ENCODE peak calls at places on chromosome 21, in eight cellular contexts. F is AG08395; H is right lobe of liver; Y is naive thymus-derived CD4-positive, alpha-beta T cell; N is activated naive CD4-positive, alpha-beta T cell; U is psoas muscle; P is activated effector memory CD4-positive, alpha-beta T cell treated with Interleukin-2 at 50 U/mL for 16 hours; C is epithelial cell of esophagus. O is an unnamed sample.

GRCh38 chr21:24420694-24421093 is 1186.6 kb downstream of the MRPL39 start:
- DNase-seq in F (no peak), H (no peak), Y (no peak), N (no peak), U (no peak), P (no peak), C (no peak), O (no peak)

GRCh38 chr21:21096956-21097355 is 98.7 kb downstream of the NCAM2 start:
- DNase-seq in F (no peak), H (no peak), Y (no peak), N (no peak), U (no peak), P (no peak), C (no peak), O (no peak)

GRCh38 chr21:31678478-31678877 is 19.0 kb downstream of the SOD1 start:
- DNase-seq in F (no peak), H (no peak), Y (no peak), N (no peak), U (no peak), P (no peak), C (no peak), O (no peak)

GRCh38 chr21:44085491-44086321 is 21.5 kb upstream of the PWP2 start:
- DNase-seq in F (no peak), H (no peak), Y (no peak), N (no peak), U (no peak), P (no peak), C (peak), O (no peak)

GRCh38 chr21:37817242-37817641 is 99.0 kb downstream of the KCNJ6 start:
- DNase-seq in F (no peak), H (no peak), Y (no peak), N (no peak), U (no peak), P (no peak), C (no peak), O (no peak)

GRCh38 chr21:35142036-35142825 is 93.1 kb upstream of the RUNX1 start:
- DNase-seq in F (no peak), H (no peak), Y (no peak), N (no peak), U (no peak), P (no peak), C (no peak), O (no peak)

GRCh38 chr21:44574457-44575306 is 1.2 kb downstream of the KRTAP10-4 start:
- DNase-seq in F (no peak), H (peak), Y (no peak), N (no peak), U (no peak), P (no peak), C (no peak), O (no peak)

GRCh38 chr21:15908187-15908586 is 178.4 kb downstream of the USP25 start:
- DNase-seq in F (no peak), H (no peak), Y (no peak), N (no peak), U (no peak), P (no peak), C (peak), O (no peak)

GRCh38 chr21:15007716-15008296 is 57.0 kb downstream of the NRIP1 start:
- DNase-seq in F (no peak), H (no peak), Y (no peak), N (no peak), U (no peak), P (no peak), C (no peak), O (no peak)

GRCh38 chr21:34846601-34847112 is 177.9 kb downstream of the CLIC6 start:
- DNase-seq in F (peak), H (no peak), Y (no peak), N (no peak), U (no peak), P (no peak), C (peak), O (no peak)

GRCh38 chr21:20661221-20661620 is 337.0 kb upstream of the NCAM2 start:
- DNase-seq in F (no peak), H (no peak), Y (no peak), N (no peak), U (no peak), P (no peak), C (no peak), O (no peak)

GRCh38 chr21:34020005-34020847 is 53.2 kb upstream of the MRPS6 start:
- DNase-seq in F (no peak), H (no peak), Y (no peak), N (no peak), U (no peak), P (no peak), C (peak), O (no peak)

GRCh38 chr21:15522148-15522547 is 207.6 kb upstream of the USP25 start:
- DNase-seq in F (no peak), H (no peak), Y (no peak), N (no peak), U (no peak), P (no peak), C (no peak), O (no peak)

GRCh38 chr21:16455526-16455925 is 725.7 kb downstream of the USP25 start:
- DNase-seq in F (no peak), H (no peak), Y (no peak), N (no peak), U (no peak), P (no peak), C (no peak), O (no peak)

GRCh38 chr21:27681841-27682240 is 715.0 kb upstream of the ADAMTS5 start:
- DNase-seq in F (no peak), H (no peak), Y (no peak), N (no peak), U (no peak), P (no peak), C (peak), O (no peak)

GRCh38 chr21:41827951-41828883 is 50.9 kb downstream of the PRDM15 start:
- DNase-seq in F (no peak), H (no peak), Y (no peak), N (no peak), U (no peak), P (no peak), C (no peak), O (no peak)

GRCh38 chr21:29163381-29164115 is 33.1 kb downstream of the MAP3K7CL start:
- DNase-seq in F (no peak), H (no peak), Y (no peak), N (no peak), U (no peak), P (no peak), C (no peak), O (no peak)

O was measured in T-helper 17 cell.